ENCODE peak calls at places on chromosomes 11 and 22, in nine cellular contexts. One of them, this sample, is unnamed.

GRCh38 chr11:86062719-86063118 is 6.2 kb downstream of the PICALM start:
- DNase-seq in Kasumi-1: peak; percentile 10
- DNase-seq in NCI-H1105 treated with DMSO at 0.1 percent for 48 hours: no peak
- DNase-seq in upper lobe of right lung: no peak
- DNase-seq in hippocampal formation: peak; percentile 23
- DNase-seq in HT1080: no peak
- DNase-seq in naive thymus-derived CD8-positive, alpha-beta T cell: no peak
- DNase-seq in hepatic stellate cell: no peak
- DNase-seq in transverse colon: no peak
- DNase-seq in this sample: no peak

GRCh38 chr11:86174101-86175046 is 70.2 kb upstream of the EED start:
- DNase-seq in transverse colon: no peak
- DNase-seq in NCI-H1105 treated with DMSO at 0.1 percent for 48 hours: no peak
- DNase-seq in hippocampal formation: no peak
- DNase-seq in Kasumi-1: no peak
- DNase-seq in upper lobe of right lung: no peak
- DNase-seq in naive thymus-derived CD8-positive, alpha-beta T cell: no peak
- DNase-seq in HT1080: peak; percentile 98
- DNase-seq in hepatic stellate cell: peak; percentile 85
- DNase-seq in this sample: no peak

GRCh38 chr11:58334708-58335107 is 24.2 kb downstream of the OR5B17 start:
- DNase-seq in transverse colon: no peak
- DNase-seq in upper lobe of right lung: no peak
- DNase-seq in naive thymus-derived CD8-positive, alpha-beta T cell: no peak
- DNase-seq in HT1080: peak; percentile 94
- DNase-seq in hepatic stellate cell: peak; percentile 55
- DNase-seq in NCI-H1105 treated with DMSO at 0.1 percent for 48 hours: no peak
- DNase-seq in hippocampal formation: no peak
- DNase-seq in Kasumi-1: no peak
- DNase-seq in this sample: no peak

GRCh38 chr22:18062421-18062820 is 15.4 kb upstream of the PEX26 start:
- DNase-seq in naive thymus-derived CD8-positive, alpha-beta T cell: no peak
- DNase-seq in upper lobe of right lung: peak; percentile 32
- DNase-seq in HT1080: no peak
- DNase-seq in NCI-H1105 treated with DMSO at 0.1 percent for 48 hours: no peak
- DNase-seq in hippocampal formation: no peak
- DNase-seq in hepatic stellate cell: no peak
- DNase-seq in transverse colon: no peak
- DNase-seq in Kasumi-1: no peak
- DNase-seq in this sample: no peak

GRCh38 chr11:86150826-86151187 is 81.9 kb upstream of the PICALM start:
- DNase-seq in HT1080: peak; percentile 44
- DNase-seq in Kasumi-1: no peak
- DNase-seq in naive thymus-derived CD8-positive, alpha-beta T cell: no peak
- DNase-seq in hepatic stellate cell: no peak
- DNase-seq in upper lobe of right lung: no peak
- DNase-seq in NCI-H1105 treated with DMSO at 0.1 percent for 48 hours: no peak
- DNase-seq in transverse colon: no peak
- DNase-seq in hippocampal formation: no peak
- DNase-seq in this sample: no peak

GRCh38 chr22:16933274-16933923 is 74.6 kb downstream of the GAB4 start:
- DNase-seq in naive thymus-derived CD8-positive, alpha-beta T cell: no peak
- DNase-seq in upper lobe of right lung: no peak
- DNase-seq in HT1080: no peak
- DNase-seq in transverse colon: no peak
- DNase-seq in Kasumi-1: no peak
- DNase-seq in hepatic stellate cell: no peak
- DNase-seq in NCI-H1105 treated with DMSO at 0.1 percent for 48 hours: no peak
- DNase-seq in hippocampal formation: no peak
- DNase-seq in this sample: no peak

GRCh38 chr11:61134801-61135257 is 26.4 kb downstream of the VPS37C start:
- DNase-seq in naive thymus-derived CD8-positive, alpha-beta T cell: no peak
- DNase-seq in transverse colon: no peak
- DNase-seq in NCI-H1105 treated with DMSO at 0.1 percent for 48 hours: no peak
- DNase-seq in Kasumi-1: no peak
- DNase-seq in hepatic stellate cell: no peak
- DNase-seq in HT1080: no peak
- DNase-seq in hippocampal formation: no peak
- DNase-seq in upper lobe of right lung: peak; percentile 59
- DNase-seq in this sample: no peak

GRCh38 chr22:30829901-30830550 is 135.4 kb downstream of the OSBP2 start:
- DNase-seq in upper lobe of right lung: peak; percentile 23
- DNase-seq in hippocampal formation: no peak
- DNase-seq in NCI-H1105 treated with DMSO at 0.1 percent for 48 hours: no peak
- DNase-seq in HT1080: peak; percentile 99
- DNase-seq in hepatic stellate cell: peak; percentile 87
- DNase-seq in transverse colon: no peak
- DNase-seq in Kasumi-1: no peak
- DNase-seq in naive thymus-derived CD8-positive, alpha-beta T cell: no peak
- DNase-seq in this sample: peak; percentile 35

GRCh38 chr11:34519595-34520235 is 6.1 kb upstream of the ELF5 start:
- DNase-seq in HT1080: no peak
- DNase-seq in hepatic stellate cell: no peak
- DNase-seq in naive thymus-derived CD8-positive, alpha-beta T cell: no peak
- DNase-seq in NCI-H1105 treated with DMSO at 0.1 percent for 48 hours: no peak
- DNase-seq in hippocampal formation: no peak
- DNase-seq in transverse colon: no peak
- DNase-seq in Kasumi-1: no peak
- DNase-seq in upper lobe of right lung: no peak
- DNase-seq in this sample: no peak

GRCh38 chr11:117998201-117998579 is 12.0 kb downstream of the IL10RA start:
- DNase-seq in naive thymus-derived CD8-positive, alpha-beta T cell: no peak
- DNase-seq in transverse colon: no peak
- DNase-seq in NCI-H1105 treated with DMSO at 0.1 percent for 48 hours: no peak
- DNase-seq in hepatic stellate cell: no peak
- DNase-seq in Kasumi-1: no peak
- DNase-seq in hippocampal formation: no peak
- DNase-seq in HT1080: no peak
- DNase-seq in upper lobe of right lung: no peak
- DNase-seq in this sample: no peak

GRCh38 chr11:18384157-18384641 is 10.2 kb upstream of the LDHA start:
- DNase-seq in NCI-H1105 treated with DMSO at 0.1 percent for 48 hours: no peak
- DNase-seq in hepatic stellate cell: peak; percentile 55
- DNase-seq in HT1080: peak; percentile 91
- DNase-seq in Kasumi-1: peak; percentile 58
- DNase-seq in naive thymus-derived CD8-positive, alpha-beta T cell: no peak
- DNase-seq in transverse colon: peak; percentile 85
- DNase-seq in hippocampal formation: peak; percentile 10
- DNase-seq in upper lobe of right lung: peak; percentile 68
- DNase-seq in this sample: no peak

GRCh38 chr11:65934014-65934413 is 11.3 kb upstream of the TSGA10IP start:
- DNase-seq in NCI-H1105 treated with DMSO at 0.1 percent for 48 hours: no peak
- DNase-seq in hippocampal formation: no peak
- DNase-seq in transverse colon: no peak
- DNase-seq in naive thymus-derived CD8-positive, alpha-beta T cell: no peak
- DNase-seq in hepatic stellate cell: no peak
- DNase-seq in HT1080: no peak
- DNase-seq in Kasumi-1: no peak
- DNase-seq in upper lobe of right lung: no peak
- DNase-seq in this sample: no peak

GRCh38 chr11:11786771-11787170 is 55.0 kb upstream of the USP47 start:
- DNase-seq in Kasumi-1: peak; percentile 32
- DNase-seq in naive thymus-derived CD8-positive, alpha-beta T cell: no peak
- DNase-seq in hepatic stellate cell: peak; percentile 9
- DNase-seq in transverse colon: no peak
- DNase-seq in hippocampal formation: peak; percentile 26
- DNase-seq in upper lobe of right lung: no peak
- DNase-seq in HT1080: peak; percentile 34
- DNase-seq in NCI-H1105 treated with DMSO at 0.1 percent for 48 hours: peak; percentile 21
- DNase-seq in this sample: no peak